ENCODE peak calls at places on chromosome 14, in nine cellular contexts. One of them, this sample, is unnamed.

GRCh38 chr14:65753061-65753460 is 340.5 kb downstream of the FUT8 start:
- DNase-seq in IMR-90: no peak
- DNase-seq in Peyer's patch: no peak
- DNase-seq in neural progenitor cell: no peak
- DNase-seq in epithelial cell of esophagus: no peak
- DNase-seq in psoas muscle: no peak
- DNase-seq in body of pancreas: no peak
- DNase-seq in heart right ventricle: no peak
- DNase-seq in CD8-positive, alpha-beta T cell: no peak
- DNase-seq in this sample: no peak

GRCh38 chr14:59189822-59190368 is 1.4 kb downstream of the DAAM1 start:
- DNase-seq in IMR-90: peak
- DNase-seq in psoas muscle: peak
- DNase-seq in Peyer's patch: peak
- DNase-seq in body of pancreas: peak
- DNase-seq in CD8-positive, alpha-beta T cell: peak
- DNase-seq in epithelial cell of esophagus: peak
- DNase-seq in neural progenitor cell: peak
- DNase-seq in heart right ventricle: peak
- DNase-seq in this sample: peak

GRCh38 chr14:71591929-71592328 is 340.3 kb upstream of the RGS6 start:
- DNase-seq in CD8-positive, alpha-beta T cell: no peak
- DNase-seq in neural progenitor cell: no peak
- DNase-seq in Peyer's patch: no peak
- DNase-seq in IMR-90: peak
- DNase-seq in psoas muscle: no peak
- DNase-seq in epithelial cell of esophagus: peak
- DNase-seq in heart right ventricle: no peak
- DNase-seq in body of pancreas: no peak
- DNase-seq in this sample: peak

GRCh38 chr14:55578511-55578910 is 1.5 kb upstream of the KTN1 start:
- DNase-seq in body of pancreas: no peak
- DNase-seq in neural progenitor cell: peak
- DNase-seq in CD8-positive, alpha-beta T cell: no peak
- DNase-seq in IMR-90: no peak
- DNase-seq in psoas muscle: no peak
- DNase-seq in epithelial cell of esophagus: no peak
- DNase-seq in Peyer's patch: no peak
- DNase-seq in heart right ventricle: no peak
- DNase-seq in this sample: no peak

GRCh38 chr14:90815817-90816662 is at the start of gene TTC7B:
- DNase-seq in neural progenitor cell: peak
- DNase-seq in heart right ventricle: no peak
- DNase-seq in body of pancreas: peak
- DNase-seq in psoas muscle: peak
- DNase-seq in CD8-positive, alpha-beta T cell: no peak
- DNase-seq in epithelial cell of esophagus: peak
- DNase-seq in Peyer's patch: no peak
- DNase-seq in IMR-90: peak
- DNase-seq in this sample: peak

GRCh38 chr14:78022059-78022458 is 148.1 kb upstream of the NRXN3 start:
- DNase-seq in neural progenitor cell: peak
- DNase-seq in IMR-90: peak
- DNase-seq in body of pancreas: peak
- DNase-seq in Peyer's patch: no peak
- DNase-seq in CD8-positive, alpha-beta T cell: no peak
- DNase-seq in epithelial cell of esophagus: peak
- DNase-seq in psoas muscle: peak
- DNase-seq in heart right ventricle: peak
- DNase-seq in this sample: peak

GRCh38 chr14:80987235-80988032 is 32.0 kb downstream of the TSHR start:
- DNase-seq in epithelial cell of esophagus: peak
- DNase-seq in body of pancreas: peak
- DNase-seq in IMR-90: peak
- DNase-seq in Peyer's patch: peak
- DNase-seq in psoas muscle: peak
- DNase-seq in heart right ventricle: peak
- DNase-seq in CD8-positive, alpha-beta T cell: peak
- DNase-seq in neural progenitor cell: peak
- DNase-seq in this sample: peak

GRCh38 chr14:45149602-45150001 is 13.9 kb downstream of the FANCM start:
- DNase-seq in psoas muscle: no peak
- DNase-seq in epithelial cell of esophagus: no peak
- DNase-seq in IMR-90: no peak
- DNase-seq in Peyer's patch: no peak
- DNase-seq in neural progenitor cell: no peak
- DNase-seq in body of pancreas: no peak
- DNase-seq in heart right ventricle: no peak
- DNase-seq in CD8-positive, alpha-beta T cell: no peak
- DNase-seq in this sample: no peak

GRCh38 chr14:76174982-76175381 is 23.3 kb downstream of the GPATCH2L start:
- DNase-seq in body of pancreas: no peak
- DNase-seq in psoas muscle: no peak
- DNase-seq in neural progenitor cell: no peak
- DNase-seq in IMR-90: no peak
- DNase-seq in epithelial cell of esophagus: no peak
- DNase-seq in CD8-positive, alpha-beta T cell: no peak
- DNase-seq in Peyer's patch: no peak
- DNase-seq in heart right ventricle: no peak
- DNase-seq in this sample: no peak

GRCh38 chr14:102723650-102724049 is 53.6 kb upstream of the TRAF3 start:
- DNase-seq in epithelial cell of esophagus: no peak
- DNase-seq in heart right ventricle: no peak
- DNase-seq in psoas muscle: no peak
- DNase-seq in body of pancreas: no peak
- DNase-seq in Peyer's patch: no peak
- DNase-seq in IMR-90: no peak
- DNase-seq in CD8-positive, alpha-beta T cell: no peak
- DNase-seq in neural progenitor cell: no peak
- DNase-seq in this sample: no peak

GRCh38 chr14:101289230-101289690 is 272.0 kb upstream of the DIO3 start:
- DNase-seq in neural progenitor cell: no peak
- DNase-seq in IMR-90: no peak
- DNase-seq in psoas muscle: no peak
- DNase-seq in heart right ventricle: no peak
- DNase-seq in CD8-positive, alpha-beta T cell: no peak
- DNase-seq in epithelial cell of esophagus: no peak
- DNase-seq in body of pancreas: no peak
- DNase-seq in Peyer's patch: no peak
- DNase-seq in this sample: no peak

DNA sequence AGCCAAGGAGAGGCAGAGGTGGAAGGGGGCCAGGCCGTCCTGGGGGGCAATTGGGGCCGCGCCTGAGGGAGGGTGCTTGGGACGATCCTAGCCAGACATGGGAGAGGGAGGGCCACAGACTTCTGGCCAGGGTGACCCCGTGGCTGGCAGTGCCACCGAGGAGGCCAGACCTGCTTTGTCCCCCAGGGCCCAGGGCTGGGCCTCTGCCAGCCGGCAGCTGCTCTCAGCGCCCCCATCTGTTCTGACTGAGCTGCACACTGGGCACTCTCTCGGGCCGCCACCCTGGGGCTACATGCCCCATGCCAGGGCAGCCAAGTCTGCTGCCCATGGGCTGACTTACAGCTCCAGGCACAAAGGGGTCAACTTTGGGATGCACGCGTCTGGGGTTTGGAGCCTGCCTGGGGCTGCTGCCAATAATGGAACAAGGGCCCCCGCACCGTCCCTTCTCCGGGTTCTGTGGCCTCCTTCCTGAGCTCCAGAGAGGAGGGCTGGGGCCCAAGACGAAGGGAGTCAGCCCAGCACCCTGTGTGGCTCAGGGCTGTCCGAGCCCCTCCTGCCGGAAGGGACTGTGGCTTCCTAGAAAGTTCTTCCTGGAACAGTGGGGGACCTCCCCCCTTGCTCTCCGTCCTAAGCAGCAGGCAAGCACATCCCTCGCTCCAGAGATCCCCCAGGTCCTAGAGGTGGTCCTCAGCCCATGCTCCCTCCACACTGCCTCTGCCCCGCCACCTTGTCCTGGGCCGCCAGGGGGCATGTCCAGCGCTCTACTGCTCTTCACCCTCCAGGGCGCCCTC is 1.1 kb downstream of the ADSS1 start:
- DNase-seq in epithelial cell of esophagus: no peak
- DNase-seq in heart right ventricle: peak
- DNase-seq in psoas muscle: peak
- DNase-seq in IMR-90: no peak
- DNase-seq in Peyer's patch: no peak
- DNase-seq in CD8-positive, alpha-beta T cell: no peak
- DNase-seq in neural progenitor cell: peak
- DNase-seq in body of pancreas: no peak
- DNase-seq in this sample: peak
- TF ChIP-seq CTCF in epithelial cell of esophagus: peak
- TF ChIP-seq CTCF in heart right ventricle: peak
- TF ChIP-seq CTCF in psoas muscle: peak
- TF ChIP-seq CTCF in IMR-90: peak
- TF ChIP-seq CTCF in Peyer's patch: peak
- TF ChIP-seq CTCF in CD8-positive, alpha-beta T cell: no peak
- TF ChIP-seq CTCF in neural progenitor cell: peak
- TF ChIP-seq CTCF in body of pancreas: no peak
- TF ChIP-seq CTCF in this sample: peak

DNA sequence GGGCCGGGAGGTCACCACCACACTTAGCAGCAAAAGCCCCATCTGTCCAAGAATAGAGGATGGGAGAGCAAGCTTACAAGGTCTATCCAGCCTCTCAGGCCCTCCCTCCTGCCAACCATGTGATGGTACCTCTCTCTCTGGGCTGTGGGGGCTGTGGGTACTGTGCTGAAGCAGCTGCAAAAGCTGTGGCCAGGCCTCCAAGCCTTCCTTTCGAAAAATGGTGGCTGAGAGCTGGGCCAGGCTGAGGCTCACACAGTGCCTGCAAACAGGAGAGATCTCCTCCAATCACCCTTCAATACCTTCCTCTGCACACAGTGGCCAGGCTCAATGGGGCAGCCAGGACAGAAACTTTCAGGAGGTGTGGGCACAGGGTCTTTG is 1.1 kb downstream of the IPO4 start:
- DNase-seq in psoas muscle: no peak
- DNase-seq in CD8-positive, alpha-beta T cell: no peak
- DNase-seq in Peyer's patch: no peak
- DNase-seq in IMR-90: no peak
- DNase-seq in epithelial cell of esophagus: no peak
- DNase-seq in neural progenitor cell: no peak
- DNase-seq in body of pancreas: no peak
- DNase-seq in heart right ventricle: no peak
- DNase-seq in this sample: no peak
- H3K4me3 ChIP-seq in psoas muscle: peak
- H3K4me3 ChIP-seq in CD8-positive, alpha-beta T cell: peak
- H3K4me3 ChIP-seq in Peyer's patch: no peak
- H3K4me3 ChIP-seq in IMR-90: no peak
- H3K4me3 ChIP-seq in epithelial cell of esophagus: peak
- H3K4me3 ChIP-seq in neural progenitor cell: peak
- H3K4me3 ChIP-seq in body of pancreas: no peak
- H3K4me3 ChIP-seq in heart right ventricle: peak
- H3K4me3 ChIP-seq in this sample: peak

DNA sequence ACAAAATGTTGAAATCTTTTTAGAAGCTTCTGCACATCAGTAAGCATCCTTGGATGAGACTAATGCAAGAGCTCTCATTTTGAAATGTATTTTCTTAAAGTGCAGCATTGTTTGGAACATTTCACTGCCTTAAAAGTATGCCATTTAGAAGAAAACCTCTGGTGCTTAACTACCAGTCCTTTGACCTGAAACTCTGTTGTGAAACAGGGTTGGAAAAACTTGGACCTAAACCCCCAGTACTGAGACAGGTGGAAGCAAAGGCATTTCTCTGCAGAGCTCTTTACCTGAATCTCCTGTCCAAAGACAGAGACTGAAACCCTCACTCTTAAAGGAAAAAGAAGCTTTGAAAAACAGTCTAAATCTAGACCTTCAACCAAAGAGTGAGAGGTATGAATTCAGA is 207.2 kb downstream of the NUBPL start:
- DNase-seq in Peyer's patch: no peak
- DNase-seq in psoas muscle: no peak
- DNase-seq in body of pancreas: no peak
- DNase-seq in heart right ventricle: no peak
- DNase-seq in epithelial cell of esophagus: no peak
- DNase-seq in neural progenitor cell: no peak
- DNase-seq in IMR-90: no peak
- DNase-seq in CD8-positive, alpha-beta T cell: no peak
- DNase-seq in this sample: no peak
- TF ChIP-seq CTCF in Peyer's patch: no peak
- TF ChIP-seq CTCF in psoas muscle: no peak
- TF ChIP-seq CTCF in body of pancreas: no peak
- TF ChIP-seq CTCF in heart right ventricle: no peak
- TF ChIP-seq CTCF in epithelial cell of esophagus: no peak
- TF ChIP-seq CTCF in neural progenitor cell: no peak
- TF ChIP-seq CTCF in IMR-90: no peak
- TF ChIP-seq CTCF in CD8-positive, alpha-beta T cell: no peak
- TF ChIP-seq CTCF in this sample: no peak

GRCh38 chr14:22598896-22599244 is 770 bp downstream of the ABHD4 start:
- DNase-seq in epithelial cell of esophagus: peak
- DNase-seq in neural progenitor cell: peak
- DNase-seq in psoas muscle: no peak
- DNase-seq in CD8-positive, alpha-beta T cell: peak
- DNase-seq in heart right ventricle: no peak
- DNase-seq in body of pancreas: peak
- DNase-seq in Peyer's patch: no peak
- DNase-seq in IMR-90: peak
- DNase-seq in this sample: peak
- H3K4me3 ChIP-seq in epithelial cell of esophagus: peak
- H3K4me3 ChIP-seq in neural progenitor cell: peak
- H3K4me3 ChIP-seq in psoas muscle: peak
- H3K4me3 ChIP-seq in CD8-positive, alpha-beta T cell: peak
- H3K4me3 ChIP-seq in heart right ventricle: peak
- H3K4me3 ChIP-seq in body of pancreas: peak
- H3K4me3 ChIP-seq in Peyer's patch: peak
- H3K4me3 ChIP-seq in IMR-90: peak
- H3K4me3 ChIP-seq in this sample: peak

GRCh38 chr14:99213603-99214002 is 58.4 kb downstream of the BCL11B start:
- DNase-seq in epithelial cell of esophagus: no peak
- DNase-seq in CD8-positive, alpha-beta T cell: no peak
- DNase-seq in body of pancreas: no peak
- DNase-seq in psoas muscle: no peak
- DNase-seq in heart right ventricle: no peak
- DNase-seq in Peyer's patch: no peak
- DNase-seq in neural progenitor cell: no peak
- DNase-seq in IMR-90: no peak
- DNase-seq in this sample: no peak
- TF ChIP-seq CTCF in epithelial cell of esophagus: no peak
- TF ChIP-seq CTCF in CD8-positive, alpha-beta T cell: no peak
- TF ChIP-seq CTCF in body of pancreas: no peak
- TF ChIP-seq CTCF in psoas muscle: no peak
- TF ChIP-seq CTCF in heart right ventricle: no peak
- TF ChIP-seq CTCF in Peyer's patch: no peak
- TF ChIP-seq CTCF in neural progenitor cell: no peak
- TF ChIP-seq CTCF in IMR-90: no peak
- TF ChIP-seq CTCF in this sample: no peak

GRCh38 chr14:74940956-74941565 is 14.3 kb downstream of the PGF start:
- DNase-seq in body of pancreas: no peak
- DNase-seq in IMR-90: no peak
- DNase-seq in neural progenitor cell: no peak
- DNase-seq in psoas muscle: no peak
- DNase-seq in heart right ventricle: no peak
- DNase-seq in epithelial cell of esophagus: no peak
- DNase-seq in Peyer's patch: no peak
- DNase-seq in CD8-positive, alpha-beta T cell: no peak
- DNase-seq in this sample: no peak
- H3K4me3 ChIP-seq in body of pancreas: no peak
- H3K4me3 ChIP-seq in IMR-90: no peak
- H3K4me3 ChIP-seq in neural progenitor cell: no peak
- H3K4me3 ChIP-seq in psoas muscle: no peak
- H3K4me3 ChIP-seq in heart right ventricle: no peak
- H3K4me3 ChIP-seq in epithelial cell of esophagus: no peak
- H3K4me3 ChIP-seq in Peyer's patch: no peak
- H3K4me3 ChIP-seq in CD8-positive, alpha-beta T cell: peak
- H3K4me3 ChIP-seq in this sample: no peak

This sample was measured in fibroblast of pulmonary artery.